ENCODE peak calls at places on chromosomes 5 and 9, in six cellular contexts. P is stimulated activated CD8-positive, alpha-beta memory T cell treated with anti-CD3 and anti-CD28 coated beads, Interleukin-15, amount 100 ng/mL, for 1 hour; V is T-helper 9 cell; F is stimulated activated CD4-positive, alpha-beta T cell treated with anti-CD3 and anti-CD28 coated beads, TNF-alpha, amount 100 ng/mL, for 24 hours; W is SHP77 treated with DMSO at 0.1 percent for 48 hours; X is Peyer's patch. K is an unnamed sample.

GRCh38 chr9:115211413-115212204 is 93.7 kb upstream of the TNC start:
- DNase-seq in P (no peak), V (no peak), F (no peak), W (no peak), X (peak), K (no peak)

GRCh38 chr5:68214472-68215207 is 916 bp upstream of the PIK3R1 start:
- DNase-seq in P (no peak), V (no peak), F (no peak), W (no peak), X (peak), K (no peak)

GRCh38 chr5:72531496-72532190 is 24.4 kb upstream of the ZNF366 start:
- DNase-seq in P (no peak), V (no peak), F (no peak), W (no peak), X (no peak), K (no peak)

GRCh38 chr5:148910216-148910615 is 83.8 kb downstream of the ADRB2 start:
- DNase-seq in P (no peak), V (no peak), F (no peak), W (no peak), X (no peak), K (no peak)

GRCh38 chr9:137717776-137718327 is 99.0 kb downstream of the EHMT1 start:
- DNase-seq in P (no peak), V (no peak), F (no peak), W (no peak), X (no peak), K (no peak)

GRCh38 chr5:19902316-19902934 is 85.6 kb downstream of the CDH18 start:
- DNase-seq in P (no peak), V (no peak), F (no peak), W (no peak), X (no peak), K (no peak)

GRCh38 chr5:155508673-155509072 is 495.1 kb downstream of the KIF4B start:
- DNase-seq in P (no peak), V (no peak), F (no peak), W (no peak), X (no peak), K (no peak)

GRCh38 chr9:127833555-127833954 is 20.9 kb downstream of the ENG start:
- DNase-seq in P (no peak), V (no peak), F (no peak), W (no peak), X (no peak), K (no peak)

GRCh38 chr9:129381481-129381957 is 203.5 kb upstream of the IER5L start:
- DNase-seq in P (no peak), V (no peak), F (no peak), W (no peak), X (no peak), K (no peak)

GRCh38 chr9:3360245-3360644 is 165.6 kb downstream of the RFX3 start:
- DNase-seq in P (no peak), V (no peak), F (no peak), W (no peak), X (no peak), K (no peak)

GRCh38 chr9:122122903-122123632 is 30.0 kb upstream of the TTLL11 start:
- DNase-seq in P (peak), V (peak), F (peak), W (no peak), X (peak), K (peak)

GRCh38 chr5:116038817-116039216 is 6.5 kb downstream of the ARL14EPL start:
- DNase-seq in P (no peak), V (no peak), F (no peak), W (no peak), X (peak), K (no peak)

GRCh38 chr9:93891549-93892310 is 63.4 kb downstream of the BARX1 start:
- DNase-seq in P (no peak), V (no peak), F (no peak), W (no peak), X (no peak), K (peak)

GRCh38 chr5:35884125-35884788 is 27.6 kb downstream of the IL7R start:
- DNase-seq in P (no peak), V (no peak), F (no peak), W (no peak), X (no peak), K (no peak)

GRCh38 chr5:60340965-60341471 is 358.9 kb downstream of the DEPDC1B start:
- DNase-seq in P (no peak), V (no peak), F (no peak), W (no peak), X (no peak), K (no peak)

GRCh38 chr9:2872307-2872940 is 28.5 kb upstream of the PUM3 start:
- DNase-seq in P (no peak), V (no peak), F (no peak), W (no peak), X (no peak), K (no peak)

GRCh38 chr5:145471026-145471425 is 364.1 kb downstream of the PRELID2 start:
- DNase-seq in P (no peak), V (no peak), F (no peak), W (no peak), X (no peak), K (no peak)

GRCh38 chr9:16143947-16144890 is 591.4 kb downstream of the CCDC171 start:
- DNase-seq in P (no peak), V (no peak), F (no peak), W (no peak), X (no peak), K (no peak)

GRCh38 chr9:116855881-116856662 is 169.0 kb downstream of the TRIM32 start:
- DNase-seq in P (no peak), V (no peak), F (no peak), W (no peak), X (no peak), K (no peak)

GRCh38 chr5:127290019-127290945 is at the start of gene MEGF10:
- DNase-seq in P (no peak), V (no peak), F (no peak), W (no peak), X (no peak), K (no peak)

GRCh38 chr9:90095682-90096081 is 490.9 kb downstream of the GADD45G start:
- DNase-seq in P (no peak), V (no peak), F (no peak), W (peak), X (no peak), K (no peak)

GRCh38 chr9:93588641-93589609 is 12.5 kb downstream of the PHF2 start:
- DNase-seq in P (no peak), V (no peak), F (no peak), W (no peak), X (peak), K (no peak)

GRCh38 chr5:65359981-65360380 is 121.7 kb downstream of the ADAMTS6 start:
- DNase-seq in P (no peak), V (no peak), F (no peak), W (no peak), X (no peak), K (no peak)

GRCh38 chr5:151870820-151871219 is 53.8 kb downstream of the GLRA1 start:
- DNase-seq in P (no peak), V (no peak), F (no peak), W (no peak), X (no peak), K (no peak)

GRCh38 chr9:34771023-34771422 is 61.1 kb upstream of the CCL21 start:
- DNase-seq in P (no peak), V (no peak), F (no peak), W (no peak), X (no peak), K (no peak)

GRCh38 chr5:180646289-180646962 is 3.0 kb downstream of the FLT4 start:
- DNase-seq in P (no peak), V (no peak), F (no peak), W (no peak), X (no peak), K (no peak)

GRCh38 chr5:142171270-142171669 is 62.7 kb downstream of the NDFIP1 start:
- DNase-seq in P (no peak), V (no peak), F (no peak), W (no peak), X (no peak), K (no peak)

GRCh38 chr9:81685763-81686613 is 3.4 kb downstream of the TLE1 start:
- DNase-seq in P (no peak), V (no peak), F (no peak), W (peak), X (no peak), K (no peak)